ENCODE peak calls at places on chromosomes 12 and 14, in five cellular contexts. N, H, M, G and Q are unnamed samples.
A peak's percentile ranks its signal among the peaks of the same experiment; 100 is the strongest.

GRCh38 chr14:23525611-23526010 is 26.0 kb downstream of the ZFHX2 start:
- DNase-seq in N (no peak), H (no peak), M (no peak), G (no peak), Q (no peak)

GRCh38 chr12:109999983-110000505 is 814 bp downstream of the ANKRD13A start:
- DNase-seq in N (no peak), H (no peak), M (no peak), G (no peak), Q (no peak)

GRCh38 chr14:94355191-94355794 is 32.2 kb upstream of the SERPINA6 start:
- DNase-seq in N (peak; percentile 20), H (no peak), M (no peak), G (no peak), Q (peak; percentile 13)

GRCh38 chr14:55869397-55870049 is 248.7 kb upstream of the PELI2 start:
- DNase-seq in N (no peak), H (no peak), M (no peak), G (no peak), Q (no peak)

GRCh38 chr14:88218119-88218915 is 104.8 kb downstream of the KCNK10 start:
- DNase-seq in N (no peak), H (no peak), M (no peak), G (no peak), Q (no peak)

GRCh38 chr12:6373022-6373787 is 2.2 kb downstream of the SCNN1A start:
- DNase-seq in N (no peak), H (no peak), M (peak; percentile 28), G (no peak), Q (no peak)

GRCh38 chr12:96230646-96231045 is 36.5 kb downstream of the ELK3 start:
- DNase-seq in N (no peak), H (no peak), M (no peak), G (no peak), Q (no peak)

GRCh38 chr14:34498684-34499412 is 36.8 kb upstream of the SPTSSA start:
- DNase-seq in N (no peak), H (no peak), M (no peak), G (peak; percentile 32), Q (peak; percentile 26)

GRCh38 chr12:67193705-67194104 is 75.5 kb upstream of the CAND1 start:
- DNase-seq in N (peak; percentile 45), H (no peak), M (peak; percentile 32), G (peak; percentile 3), Q (peak; percentile 5)

GRCh38 chr12:121568971-121569808 is 11.6 kb downstream of the KDM2B start:
- DNase-seq in N (no peak), H (no peak), M (no peak), G (no peak), Q (no peak)

GRCh38 chr12:109741970-109742372 is 28.3 kb downstream of the FAM222A start:
- DNase-seq in N (no peak), H (no peak), M (peak; percentile 54), G (no peak), Q (no peak)

GRCh38 chr12:18521461-18521860 is 216.4 kb downstream of the PLCZ1 start:
- DNase-seq in N (no peak), H (no peak), M (no peak), G (no peak), Q (no peak)

GRCh38 chr12:88052686-88053085 is 23.5 kb upstream of the C12orf50 start:
- DNase-seq in N (peak; percentile 19), H (no peak), M (peak; percentile 40), G (no peak), Q (no peak)

GRCh38 chr12:124686001-124686884 is 118.8 kb upstream of the NCOR2 start:
- DNase-seq in N (no peak), H (no peak), M (no peak), G (no peak), Q (no peak)

GRCh38 chr12:124764451-124764850 is 99.2 kb downstream of the SCARB1 start:
- DNase-seq in N (peak; percentile 37), H (no peak), M (no peak), G (no peak), Q (no peak)

GRCh38 chr14:26887842-26888241 is 290.0 kb upstream of the NOVA1 start:
- DNase-seq in N (no peak), H (no peak), M (no peak), G (no peak), Q (no peak)

GRCh38 chr12:130762319-130762675 is 46.2 kb upstream of the RIMBP2 start:
- DNase-seq in N (no peak), H (no peak), M (no peak), G (no peak), Q (no peak)

GRCh38 chr12:14714437-14714836 is 18.0 kb upstream of the GUCY2C start:
- DNase-seq in N (no peak), H (no peak), M (no peak), G (no peak), Q (no peak)

GRCh38 chr12:13536219-13536910 is 339.8 kb downstream of the EMP1 start:
- DNase-seq in N (no peak), H (peak; percentile 71), M (no peak), G (peak; percentile 60), Q (peak; percentile 70)

GRCh38 chr12:92034858-92035401 is 110.7 kb downstream of the BTG1 start:
- DNase-seq in N (no peak), H (peak; percentile 39), M (no peak), G (peak; percentile 17), Q (peak; percentile 30)

GRCh38 chr14:76697246-76697645 is 64.0 kb upstream of the VASH1 start:
- DNase-seq in N (no peak), H (no peak), M (no peak), G (no peak), Q (no peak)

GRCh38 chr12:106976013-106976658 is 10.8 kb downstream of the MTERF2 start:
- DNase-seq in N (no peak), H (no peak), M (no peak), G (no peak), Q (no peak)

GRCh38 chr12:58364389-58365086 is 423.2 kb downstream of the ATP23 start:
- DNase-seq in N (no peak), H (no peak), M (no peak), G (no peak), Q (no peak)

GRCh38 chr12:54159549-54159948 is 29.2 kb downstream of the SMUG1 start:
- DNase-seq in N (no peak), H (no peak), M (no peak), G (no peak), Q (no peak)

GRCh38 chr12:105704788-105705187 is 374.3 kb downstream of the C12orf75 start:
- DNase-seq in N (no peak), H (no peak), M (no peak), G (no peak), Q (no peak)

GRCh38 chr12:69254046-69254445 is 14.7 kb downstream of the CPSF6 start:
- DNase-seq in N (no peak), H (peak; percentile 15), M (no peak), G (peak; percentile 53), Q (peak; percentile 49)

GRCh38 chr14:103833711-103834110 is 13.7 kb downstream of the PPP1R13B start:
- DNase-seq in N (no peak), H (no peak), M (no peak), G (no peak), Q (no peak)

GRCh38 chr14:99246536-99247083 is 25.4 kb downstream of the BCL11B start:
- DNase-seq in N (no peak), H (no peak), M (no peak), G (no peak), Q (no peak)

GRCh38 chr14:23478109-23478698 is 8.7 kb downstream of the NGDN start:
- DNase-seq in N (peak; percentile 54), H (peak; percentile 38), M (no peak), G (peak; percentile 52), Q (peak; percentile 50)

GRCh38 chr12:121287267-121287954 is 9.1 kb downstream of the CAMKK2 start:
- DNase-seq in N (no peak), H (no peak), M (no peak), G (no peak), Q (no peak)

GRCh38 chr14:51185754-51186153 is 54.3 kb upstream of the TMX1 start:
- DNase-seq in N (no peak), H (no peak), M (no peak), G (no peak), Q (peak; percentile 18)

GRCh38 chr12:95393191-95393790 is 80.7 kb upstream of the METAP2 start:
- DNase-seq in N (no peak), H (no peak), M (no peak), G (no peak), Q (no peak)

GRCh38 chr14:35965425-35965824 is 139.3 kb downstream of the BRMS1L start:
- DNase-seq in N (no peak), H (no peak), M (no peak), G (no peak), Q (no peak)

GRCh38 chr12:3202734-3203446 is 125.7 kb downstream of the TSPAN9 start:
- DNase-seq in N (peak; percentile 75), H (peak; percentile 82), M (peak; percentile 69), G (peak; percentile 82), Q (peak; percentile 75)

GRCh38 chr12:108563804-108564151 is 1.4 kb downstream of the ISCU start:
- DNase-seq in N (no peak), H (no peak), M (no peak), G (no peak), Q (no peak)
- TF ChIP-seq CTCF in N (no peak), H (peak; percentile 44), M (no peak), G (no peak), Q (no peak)

GRCh38 chr12:81874166-81874565 is 115.0 kb upstream of the PPFIA2 start:
- DNase-seq in N (no peak), H (no peak), M (no peak), G (no peak), Q (no peak)
- TF ChIP-seq CTCF in N (no peak), H (no peak), M (no peak), G (no peak), Q (no peak)

GRCh38 chr14:30362369-30363218 is 196.4 kb upstream of the G2E3 start:
- DNase-seq in N (no peak), H (no peak), M (no peak), G (no peak), Q (no peak)
- TF ChIP-seq CTCF in N (no peak), H (no peak), M (no peak), G (no peak), Q (no peak)

DNA sequence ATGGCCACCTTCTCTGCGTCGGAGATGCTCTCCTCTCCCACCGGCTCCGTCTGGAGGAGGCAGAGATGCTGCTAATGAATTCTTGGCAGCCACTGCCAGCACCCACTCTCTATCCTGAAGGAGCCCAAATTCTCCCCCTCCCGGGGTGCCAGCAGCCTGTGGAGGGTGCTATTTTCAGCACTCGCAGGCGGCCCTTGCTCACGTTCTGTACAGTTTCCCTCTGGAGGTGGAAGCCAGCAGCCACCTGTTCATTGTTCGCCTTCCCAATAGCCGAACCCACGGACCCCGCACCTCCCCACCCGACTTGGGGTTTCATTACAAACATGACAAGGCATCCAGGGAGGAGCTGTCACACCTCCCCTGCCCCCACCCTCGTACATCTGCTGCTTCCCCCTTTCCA is 27.8 kb downstream of the SNRNP35 start:
- DNase-seq in N (no peak), H (no peak), M (no peak), G (no peak), Q (no peak)
- TF ChIP-seq CTCF in N (no peak), H (no peak), M (no peak), G (no peak), Q (no peak)

GRCh38 chr14:70317091-70317968 is 42.2 kb downstream of the COX16 start:
- DNase-seq in N (no peak), H (no peak), M (no peak), G (no peak), Q (no peak)
- TF ChIP-seq CTCF in N (no peak), H (no peak), M (no peak), G (no peak), Q (no peak)

GRCh38 chr12:127926004-127926403 is 341.0 kb upstream of the TMEM132C start:
- DNase-seq in N (peak; percentile 26), H (no peak), M (no peak), G (no peak), Q (no peak)
- TF ChIP-seq CTCF in N (peak; percentile 56), H (no peak), M (no peak), G (no peak), Q (no peak)

GRCh38 chr14:100835278-100836052 is 9.5 kb downstream of the MEG3 start:
- DNase-seq in N (no peak), H (no peak), M (no peak), G (no peak), Q (no peak)
- TF ChIP-seq CTCF in N (no peak), H (no peak), M (no peak), G (no peak), Q (no peak)